ENCODE peak calls at places on chromosome 2, in five cellular contexts. L is suprapubic skin, M is GM23338, J is H1, T is transverse colon. C is an unnamed sample.

GRCh38 chr2:54531558-54531957 is 75.4 kb downstream of the SPTBN1 start:
- DNase-seq in L (no peak), M (no peak), J (no peak), T (no peak), C (no peak)

GRCh38 chr2:222935688-222936298 is 75.0 kb downstream of the ACSL3 start:
- DNase-seq in L (no peak), M (no peak), J (no peak), T (no peak), C (no peak)

GRCh38 chr2:235142588-235142987 is 190.8 kb downstream of the SH3BP4 start:
- DNase-seq in L (no peak), M (no peak), J (no peak), T (peak), C (no peak)

GRCh38 chr2:59892398-59892797 is 661.1 kb downstream of the BCL11A start:
- DNase-seq in L (no peak), M (peak), J (no peak), T (no peak), C (no peak)

GRCh38 chr2:117961201-117961600 is 52.7 kb downstream of the CCDC93 start:
- DNase-seq in L (no peak), M (no peak), J (no peak), T (no peak), C (no peak)

GRCh38 chr2:144032566-144032965 is 487.4 kb downstream of the ZEB2 start:
- DNase-seq in L (no peak), M (no peak), J (no peak), T (no peak), C (no peak)

GRCh38 chr2:100425107-100425506 is 7.6 kb upstream of the CHST10 start:
- DNase-seq in L (no peak), M (no peak), J (no peak), T (no peak), C (no peak)

GRCh38 chr2:1591978-1592907 is 152.1 kb downstream of the PXDN start:
- DNase-seq in L (no peak), M (peak), J (peak), T (peak), C (peak)

GRCh38 chr2:104850322-104851184 is 3.4 kb upstream of the POU3F3 start:
- DNase-seq in L (no peak), M (peak), J (no peak), T (no peak), C (no peak)

GRCh38 chr2:241702405-241703127 is 727 bp downstream of the ING5 start:
- DNase-seq in L (peak), M (peak), J (peak), T (peak), C (peak)

GRCh38 chr2:64649626-64650025 is 4.1 kb downstream of the SERTAD2 start:
- DNase-seq in L (no peak), M (no peak), J (no peak), T (no peak), C (no peak)

GRCh38 chr2:20604401-20604911 is 46.4 kb downstream of the HS1BP3 start:
- DNase-seq in L (peak), M (no peak), J (no peak), T (no peak), C (peak)

GRCh38 chr2:86378469-86378868 is 41.0 kb upstream of the REEP1 start:
- DNase-seq in L (no peak), M (no peak), J (no peak), T (no peak), C (no peak)

GRCh38 chr2:105734762-105735538 is 9.8 kb upstream of the NCK2 start:
- DNase-seq in L (no peak), M (no peak), J (no peak), T (no peak), C (no peak)

GRCh38 chr2:55961318-55961911 is 37.8 kb upstream of the EFEMP1 start:
- DNase-seq in L (no peak), M (peak), J (no peak), T (no peak), C (no peak)

GRCh38 chr2:165126244-165126643 is 77.6 kb downstream of the SCN3A start:
- DNase-seq in L (no peak), M (no peak), J (no peak), T (no peak), C (no peak)

GRCh38 chr2:207786956-207787516 is 17.3 kb upstream of the FZD5 start:
- DNase-seq in L (no peak), M (no peak), J (no peak), T (no peak), C (no peak)

GRCh38 chr2:239644016-239644415 is 243.2 kb upstream of the HDAC4 start:
- DNase-seq in L (no peak), M (peak), J (no peak), T (no peak), C (no peak)

GRCh38 chr2:220512419-220512818 is 885.0 kb downstream of the SLC4A3 start:
- DNase-seq in L (no peak), M (no peak), J (no peak), T (no peak), C (no peak)

GRCh38 chr2:122078451-122078850 is 323.0 kb downstream of the TSN start:
- DNase-seq in L (no peak), M (no peak), J (no peak), T (no peak), C (no peak)

GRCh38 chr2:240687045-240687740 is 4.5 kb upstream of the AQP12A start:
- DNase-seq in L (no peak), M (no peak), J (no peak), T (no peak), C (no peak)

GRCh38 chr2:88626171-88627054 is 851 bp downstream of the EIF2AK3 start:
- DNase-seq in L (peak), M (peak), J (no peak), T (peak), C (peak)

GRCh38 chr2:105604938-105605337 is 139.8 kb upstream of the NCK2 start:
- DNase-seq in L (no peak), M (no peak), J (no peak), T (no peak), C (no peak)

DNA sequence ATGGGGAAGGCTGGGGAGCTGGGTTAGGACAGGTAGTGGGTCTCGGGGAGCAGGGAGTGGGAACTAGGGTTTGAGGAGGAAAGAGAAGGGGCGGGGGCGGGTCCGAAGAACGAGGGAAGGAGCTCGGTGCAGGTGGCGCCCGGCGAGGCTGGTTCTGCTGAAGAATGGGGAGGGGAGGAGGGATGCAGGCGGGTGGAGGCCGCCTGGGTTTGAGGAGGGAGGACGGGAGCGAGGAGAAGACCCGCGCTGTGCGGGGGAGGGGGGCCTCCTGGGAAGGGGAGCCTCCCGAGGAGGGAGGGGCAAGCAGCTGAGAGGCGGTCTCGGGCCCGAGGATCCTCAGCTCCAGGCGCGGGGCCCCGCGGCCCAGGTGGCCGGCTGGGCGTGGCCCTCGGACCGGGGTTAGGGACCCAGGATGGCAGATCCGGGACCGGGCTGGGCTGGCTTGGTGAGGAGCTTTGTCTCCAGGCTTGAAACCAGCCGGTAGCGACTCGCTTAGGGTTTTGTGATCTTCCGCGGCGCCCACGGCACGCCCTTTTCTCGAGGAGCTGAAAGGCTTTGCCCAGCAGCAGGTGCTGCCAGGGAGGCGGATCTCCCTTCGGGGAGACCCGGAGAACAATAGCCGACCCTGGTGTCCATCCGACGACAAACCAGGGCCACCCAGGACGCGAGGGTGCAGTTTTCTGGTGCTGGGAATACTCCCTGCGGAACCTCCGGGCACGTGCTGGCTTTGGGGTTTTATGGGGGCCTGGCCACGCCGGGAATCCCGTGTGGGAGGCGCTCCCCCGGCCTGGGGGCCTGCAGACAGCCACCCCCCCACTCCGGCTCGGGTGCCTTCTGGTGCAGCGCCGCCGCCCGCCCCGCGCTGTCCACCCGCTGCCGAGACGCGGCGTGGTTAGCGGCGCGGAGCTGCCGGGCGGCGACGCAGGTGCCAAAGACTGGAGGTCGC is 1.4 kb downstream of the DPYSL5 start:
- DNase-seq in L (no peak), M (peak), J (no peak), T (no peak), C (no peak)
- TF ChIP-seq POLR2AphosphoS5 in L (no peak), M (no peak), J (no peak), T (no peak), C (no peak)

DNA sequence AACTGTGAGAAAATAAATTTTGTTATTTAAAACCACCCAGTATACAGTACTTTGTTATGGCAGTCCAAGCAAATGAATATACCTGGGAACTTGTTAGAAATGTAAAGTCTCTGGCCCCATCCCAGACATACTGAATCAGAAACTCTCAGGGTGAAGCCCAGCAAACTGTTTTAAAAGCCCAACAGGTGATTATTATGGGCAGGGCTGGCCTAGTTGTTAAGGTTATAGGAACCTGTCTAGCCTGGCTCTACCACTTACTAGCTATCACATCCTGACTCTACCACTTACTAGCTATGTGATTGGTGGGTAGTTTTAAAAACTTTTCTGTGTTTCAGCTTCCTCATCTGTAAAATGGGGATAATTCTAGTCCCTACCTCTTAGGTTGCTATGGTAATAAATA is 8.0 kb upstream of the DARS1 start:
- DNase-seq in L (no peak), M (no peak), J (no peak), T (no peak), C (no peak)
- TF ChIP-seq POLR2AphosphoS5 in L (no peak), M (no peak), J (no peak), T (no peak), C (no peak)

DNA sequence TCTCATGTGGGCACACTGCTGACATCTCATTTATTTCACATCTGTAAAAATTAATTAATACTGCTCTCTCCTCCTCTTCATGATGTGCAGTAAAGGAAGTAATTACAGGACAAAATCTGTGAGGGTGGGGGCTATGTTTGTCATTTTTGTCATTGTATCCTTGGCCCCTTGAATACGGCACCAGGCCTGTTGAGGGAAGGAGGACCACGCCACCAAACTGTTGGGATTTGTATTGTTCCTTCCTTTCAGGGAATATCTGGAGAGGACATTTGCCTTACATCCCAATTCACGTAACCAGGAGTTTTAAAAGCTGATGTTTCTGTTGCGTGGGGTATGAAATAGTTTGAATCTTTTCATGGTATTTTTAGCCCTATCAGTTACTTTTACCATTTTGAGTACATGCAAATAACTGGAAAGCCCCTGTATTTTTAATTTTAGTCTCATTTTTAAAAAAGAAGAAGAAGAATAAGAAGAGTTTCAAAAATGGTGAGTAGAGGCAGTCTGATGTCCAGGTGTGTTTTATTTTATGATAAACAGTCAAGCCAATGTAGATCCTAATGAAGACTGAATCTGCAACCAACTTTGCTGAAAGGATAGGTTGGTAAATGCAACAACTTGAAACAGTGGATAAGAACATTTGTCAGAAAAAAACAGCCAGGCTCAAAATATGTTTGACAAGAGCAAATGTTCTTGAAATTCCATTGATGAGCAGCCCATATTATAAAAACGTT is 54.3 kb downstream of the RASGRP3 start:
- DNase-seq in L (no peak), M (no peak), J (no peak), T (no peak), C (no peak)
- TF ChIP-seq POLR2AphosphoS5 in L (no peak), M (no peak), J (no peak), T (no peak), C (no peak)

GRCh38 chr2:236240228-236240990 is 23.8 kb downstream of the ASB18 start:
- DNase-seq in L (no peak), M (peak), J (no peak), T (no peak), C (no peak)

GRCh38 chr2:236239276-236240065 is 24.7 kb downstream of the ASB18 start:
- DNase-seq in L (no peak), M (no peak), J (no peak), T (no peak), C (no peak)

GRCh38 chr2:236238756-236239155 is 25.4 kb downstream of the ASB18 start:
- DNase-seq in L (no peak), M (no peak), J (no peak), T (no peak), C (no peak)

GRCh38 chr2:236242057-236242495 is 22.1 kb downstream of the ASB18 start:
- DNase-seq in L (no peak), M (no peak), J (no peak), T (no peak), C (no peak)

DNA sequence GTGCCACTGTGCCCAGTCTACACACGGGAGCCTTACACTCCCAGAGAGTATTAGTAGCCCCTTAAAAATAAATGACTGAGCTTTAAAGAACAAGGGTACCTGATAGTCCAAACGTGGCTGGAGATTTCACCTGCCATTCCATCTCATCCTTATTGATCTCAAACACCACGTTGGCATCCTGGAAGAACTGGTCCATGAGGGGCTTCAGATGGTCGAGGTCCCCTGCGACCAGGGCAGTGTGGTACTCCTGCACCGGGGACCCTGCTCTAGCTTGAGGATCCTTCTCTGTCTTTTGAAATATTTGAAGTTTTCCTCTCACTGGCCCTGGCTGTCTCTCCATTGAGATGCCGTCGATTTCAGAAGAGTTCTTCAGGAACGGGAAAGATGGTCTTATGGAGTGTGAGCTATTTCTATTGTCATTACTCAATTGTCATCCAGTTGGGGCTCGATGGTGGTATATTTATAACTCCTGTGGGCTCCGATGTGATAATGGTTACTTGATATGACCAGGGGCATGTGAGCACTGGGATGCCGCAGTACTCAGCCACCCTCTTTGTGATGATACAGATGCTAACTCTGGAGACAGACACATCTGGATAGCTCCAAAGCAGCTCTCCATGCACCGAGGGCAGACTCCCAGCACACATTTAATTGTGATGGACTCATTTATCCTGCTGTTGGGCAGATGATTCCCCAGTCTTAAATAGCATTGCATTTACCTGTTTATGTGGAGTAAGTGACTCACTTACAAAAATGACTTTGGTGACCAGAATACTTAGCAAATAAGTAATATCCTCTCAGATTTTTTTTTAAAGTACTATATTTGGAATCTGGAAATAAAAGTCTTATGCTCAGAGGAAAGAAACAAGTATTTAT is 22.8 kb downstream of the ASB18 start:
- DNase-seq in L (no peak), M (no peak), J (no peak), T (no peak), C (no peak)
- TF ChIP-seq POLR2AphosphoS5 in L (no peak), M (no peak), J (no peak), T (no peak), C (no peak)